ENCODE peak calls at places on chromosomes 12 and 14, in six cellular contexts. One of them, this sample, is unnamed.

GRCh38 chr14:95240859-95241813 is 78.6 kb downstream of the CLMN start:
- DNase-seq in upper lobe of right lung: no peak
- DNase-seq in astrocyte of the spinal cord: no peak
- DNase-seq in colonic mucosa: no peak
- DNase-seq in AG04450: no peak
- DNase-seq in fibroblast of the aortic adventitia: no peak
- DNase-seq in this sample: no peak

GRCh38 chr14:38824691-38825090 is 278.3 kb downstream of the SEC23A start:
- DNase-seq in upper lobe of right lung: no peak
- DNase-seq in astrocyte of the spinal cord: no peak
- DNase-seq in colonic mucosa: no peak
- DNase-seq in AG04450: no peak
- DNase-seq in fibroblast of the aortic adventitia: no peak
- DNase-seq in this sample: no peak

GRCh38 chr12:93033948-93034347 is 104.9 kb upstream of the EEA1 start:
- DNase-seq in upper lobe of right lung: no peak
- DNase-seq in astrocyte of the spinal cord: no peak
- DNase-seq in colonic mucosa: no peak
- DNase-seq in AG04450: no peak
- DNase-seq in fibroblast of the aortic adventitia: no peak
- DNase-seq in this sample: no peak

GRCh38 chr12:50110127-50110761 is 1.8 kb upstream of the COX14 start:
- DNase-seq in upper lobe of right lung: peak
- DNase-seq in astrocyte of the spinal cord: no peak
- DNase-seq in colonic mucosa: peak
- DNase-seq in AG04450: no peak
- DNase-seq in fibroblast of the aortic adventitia: no peak
- DNase-seq in this sample: no peak

GRCh38 chr14:95011449-95012020 is 145.8 kb downstream of the DICER1 start:
- DNase-seq in upper lobe of right lung: no peak
- DNase-seq in astrocyte of the spinal cord: no peak
- DNase-seq in colonic mucosa: no peak
- DNase-seq in AG04450: no peak
- DNase-seq in fibroblast of the aortic adventitia: no peak
- DNase-seq in this sample: peak

GRCh38 chr12:124927325-124928094 is 13.1 kb upstream of the UBC start:
- DNase-seq in upper lobe of right lung: peak
- DNase-seq in astrocyte of the spinal cord: peak
- DNase-seq in colonic mucosa: peak
- DNase-seq in AG04450: no peak
- DNase-seq in fibroblast of the aortic adventitia: peak
- DNase-seq in this sample: peak

GRCh38 chr14:80959448-80960006 is 4.1 kb downstream of the TSHR start:
- DNase-seq in upper lobe of right lung: no peak
- DNase-seq in astrocyte of the spinal cord: no peak
- DNase-seq in colonic mucosa: peak
- DNase-seq in AG04450: no peak
- DNase-seq in fibroblast of the aortic adventitia: no peak
- DNase-seq in this sample: no peak

GRCh38 chr12:79662046-79662811 is 28.5 kb downstream of the PAWR start:
- DNase-seq in upper lobe of right lung: no peak
- DNase-seq in astrocyte of the spinal cord: no peak
- DNase-seq in colonic mucosa: no peak
- DNase-seq in AG04450: no peak
- DNase-seq in fibroblast of the aortic adventitia: no peak
- DNase-seq in this sample: no peak

GRCh38 chr14:87131879-87132278 is 861.1 kb downstream of the GALC start:
- DNase-seq in upper lobe of right lung: no peak
- DNase-seq in astrocyte of the spinal cord: peak
- DNase-seq in colonic mucosa: no peak
- DNase-seq in AG04450: no peak
- DNase-seq in fibroblast of the aortic adventitia: peak
- DNase-seq in this sample: no peak

GRCh38 chr14:49954171-49954631 is 61.3 kb downstream of the ARF6 start:
- DNase-seq in upper lobe of right lung: no peak
- DNase-seq in astrocyte of the spinal cord: no peak
- DNase-seq in colonic mucosa: no peak
- DNase-seq in AG04450: no peak
- DNase-seq in fibroblast of the aortic adventitia: peak
- DNase-seq in this sample: no peak

GRCh38 chr14:68682166-68683103 is 110.4 kb downstream of the ZFP36L1 start:
- DNase-seq in upper lobe of right lung: peak
- DNase-seq in astrocyte of the spinal cord: peak
- DNase-seq in colonic mucosa: peak
- DNase-seq in AG04450: peak
- DNase-seq in fibroblast of the aortic adventitia: peak
- DNase-seq in this sample: no peak

GRCh38 chr12:76719171-76719631 is 44.7 kb upstream of the ZDHHC17 start:
- DNase-seq in upper lobe of right lung: no peak
- DNase-seq in astrocyte of the spinal cord: no peak
- DNase-seq in colonic mucosa: no peak
- DNase-seq in AG04450: no peak
- DNase-seq in fibroblast of the aortic adventitia: peak
- DNase-seq in this sample: no peak

GRCh38 chr14:101965145-101965531 is 765 bp downstream of the DYNC1H1 start:
- DNase-seq in upper lobe of right lung: peak
- DNase-seq in astrocyte of the spinal cord: peak
- DNase-seq in colonic mucosa: peak
- DNase-seq in AG04450: no peak
- DNase-seq in fibroblast of the aortic adventitia: peak
- DNase-seq in this sample: peak

GRCh38 chr12:116261525-116262100 is 15.9 kb downstream of the MED13L start:
- DNase-seq in upper lobe of right lung: no peak
- DNase-seq in astrocyte of the spinal cord: no peak
- DNase-seq in colonic mucosa: no peak
- DNase-seq in AG04450: no peak
- DNase-seq in fibroblast of the aortic adventitia: no peak
- DNase-seq in this sample: no peak

GRCh38 chr14:100190126-100190525 is 30.7 kb upstream of the DEGS2 start:
- DNase-seq in upper lobe of right lung: no peak
- DNase-seq in astrocyte of the spinal cord: no peak
- DNase-seq in colonic mucosa: no peak
- DNase-seq in AG04450: no peak
- DNase-seq in fibroblast of the aortic adventitia: no peak
- DNase-seq in this sample: no peak

GRCh38 chr12:121942145-121942718 is 23.8 kb downstream of the CFAP251 start:
- DNase-seq in upper lobe of right lung: no peak
- DNase-seq in astrocyte of the spinal cord: peak
- DNase-seq in colonic mucosa: no peak
- DNase-seq in AG04450: peak
- DNase-seq in fibroblast of the aortic adventitia: peak
- DNase-seq in this sample: no peak

GRCh38 chr12:73902270-73902669 is 635.4 kb upstream of the ATXN7L3B start:
- DNase-seq in upper lobe of right lung: no peak
- DNase-seq in astrocyte of the spinal cord: no peak
- DNase-seq in colonic mucosa: no peak
- DNase-seq in AG04450: no peak
- DNase-seq in fibroblast of the aortic adventitia: no peak
- DNase-seq in this sample: no peak

GRCh38 chr14:23321572-23322547 is 603 bp downstream of the PABPN1 start:
- DNase-seq in upper lobe of right lung: peak
- DNase-seq in astrocyte of the spinal cord: peak
- DNase-seq in colonic mucosa: peak
- DNase-seq in AG04450: no peak
- DNase-seq in fibroblast of the aortic adventitia: peak
- DNase-seq in this sample: no peak

GRCh38 chr12:123064356-123064755 is 83.9 kb downstream of the ARL6IP4 start:
- DNase-seq in upper lobe of right lung: no peak
- DNase-seq in astrocyte of the spinal cord: no peak
- DNase-seq in colonic mucosa: peak
- DNase-seq in AG04450: no peak
- DNase-seq in fibroblast of the aortic adventitia: no peak
- DNase-seq in this sample: no peak

GRCh38 chr12:1104088-1104800 is 113.2 kb downstream of the ERC1 start:
- DNase-seq in upper lobe of right lung: no peak
- DNase-seq in astrocyte of the spinal cord: no peak
- DNase-seq in colonic mucosa: no peak
- DNase-seq in AG04450: no peak
- DNase-seq in fibroblast of the aortic adventitia: no peak
- DNase-seq in this sample: no peak

GRCh38 chr14:40386433-40386832 is 954.2 kb upstream of the FBXO33 start:
- DNase-seq in upper lobe of right lung: no peak
- DNase-seq in astrocyte of the spinal cord: no peak
- DNase-seq in colonic mucosa: no peak
- DNase-seq in AG04450: no peak
- DNase-seq in fibroblast of the aortic adventitia: no peak
- DNase-seq in this sample: no peak

GRCh38 chr12:128365831-128366231 is 98.9 kb downstream of the TMEM132C start:
- DNase-seq in upper lobe of right lung: no peak
- DNase-seq in astrocyte of the spinal cord: no peak
- DNase-seq in colonic mucosa: no peak
- DNase-seq in AG04450: no peak
- DNase-seq in fibroblast of the aortic adventitia: no peak
- DNase-seq in this sample: no peak
- H3K4me3 ChIP-seq in upper lobe of right lung: peak
- H3K4me3 ChIP-seq in astrocyte of the spinal cord: no peak
- H3K4me3 ChIP-seq in colonic mucosa: no peak
- H3K4me3 ChIP-seq in AG04450: no peak
- H3K4me3 ChIP-seq in fibroblast of the aortic adventitia: no peak
- H3K4me3 ChIP-seq in this sample: peak

DNA sequence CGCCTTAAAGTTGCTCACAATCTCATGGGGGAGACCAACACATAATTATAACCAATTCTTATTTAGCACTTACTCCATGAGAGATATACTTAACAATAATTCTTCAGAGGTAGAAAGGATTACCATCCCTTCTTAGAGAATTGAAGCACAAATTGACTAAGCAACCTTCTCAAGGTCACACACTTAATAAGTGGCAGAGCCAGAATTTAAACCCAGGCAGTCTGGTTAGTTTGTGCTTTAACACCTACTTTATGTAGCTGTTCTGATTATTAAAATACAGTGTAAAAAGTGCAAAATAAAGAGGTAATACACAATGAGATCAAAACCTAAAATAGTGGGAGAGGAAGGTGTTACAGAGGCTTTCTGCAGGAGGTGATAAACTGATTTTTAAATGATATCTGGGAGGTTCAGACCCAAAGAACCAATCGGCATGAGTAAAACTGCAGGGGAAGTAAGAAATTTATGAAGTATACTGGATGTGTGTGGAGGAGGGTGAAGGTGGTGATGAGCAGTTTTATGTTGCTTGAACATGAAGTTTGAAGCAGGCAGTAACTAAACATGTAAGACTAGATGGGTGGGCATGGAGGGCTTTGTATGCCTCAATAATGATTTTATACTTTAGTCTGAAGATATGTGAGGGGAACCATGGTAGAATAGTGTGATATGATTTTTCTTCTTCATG is 5.7 kb downstream of the ZBTB1 start:
- DNase-seq in upper lobe of right lung: no peak
- DNase-seq in astrocyte of the spinal cord: no peak
- DNase-seq in colonic mucosa: no peak
- DNase-seq in AG04450: no peak
- DNase-seq in fibroblast of the aortic adventitia: no peak
- DNase-seq in this sample: no peak
- H3K4me3 ChIP-seq in upper lobe of right lung: no peak
- H3K4me3 ChIP-seq in astrocyte of the spinal cord: no peak
- H3K4me3 ChIP-seq in colonic mucosa: no peak
- H3K4me3 ChIP-seq in AG04450: no peak
- H3K4me3 ChIP-seq in fibroblast of the aortic adventitia: no peak
- H3K4me3 ChIP-seq in this sample: no peak

DNA sequence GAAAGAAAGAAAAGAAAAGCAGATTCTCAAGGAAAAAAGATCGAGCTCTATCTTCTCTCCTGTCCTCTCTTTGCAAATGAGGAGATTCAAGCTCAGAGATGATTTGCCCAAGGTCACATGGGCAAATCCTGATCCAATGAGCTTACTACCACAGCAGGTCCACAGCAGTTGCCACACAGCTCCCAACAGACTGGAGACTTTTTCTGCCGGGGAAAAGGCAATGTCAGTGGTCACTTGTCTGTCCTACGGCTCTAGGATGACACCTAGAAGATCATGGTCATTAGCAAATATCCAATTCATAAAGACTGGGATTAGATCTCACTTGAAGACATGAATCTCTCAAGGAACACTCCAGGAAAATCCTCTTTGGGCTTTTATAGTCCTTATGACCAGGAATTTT is 58.8 kb downstream of the TTC7B start:
- DNase-seq in upper lobe of right lung: no peak
- DNase-seq in astrocyte of the spinal cord: no peak
- DNase-seq in colonic mucosa: no peak
- DNase-seq in AG04450: no peak
- DNase-seq in fibroblast of the aortic adventitia: no peak
- DNase-seq in this sample: peak
- H3K4me3 ChIP-seq in upper lobe of right lung: peak
- H3K4me3 ChIP-seq in astrocyte of the spinal cord: no peak
- H3K4me3 ChIP-seq in colonic mucosa: peak
- H3K4me3 ChIP-seq in AG04450: no peak
- H3K4me3 ChIP-seq in fibroblast of the aortic adventitia: no peak
- H3K4me3 ChIP-seq in this sample: peak

GRCh38 chr12:111034148-111034910 is 114.0 kb upstream of the MYL2 start:
- DNase-seq in upper lobe of right lung: no peak
- DNase-seq in astrocyte of the spinal cord: no peak
- DNase-seq in colonic mucosa: no peak
- DNase-seq in AG04450: no peak
- DNase-seq in fibroblast of the aortic adventitia: no peak
- DNase-seq in this sample: no peak

GRCh38 chr12:111031956-111032919 is 111.9 kb upstream of the MYL2 start:
- DNase-seq in upper lobe of right lung: no peak
- DNase-seq in astrocyte of the spinal cord: no peak
- DNase-seq in colonic mucosa: no peak
- DNase-seq in AG04450: no peak
- DNase-seq in fibroblast of the aortic adventitia: no peak
- DNase-seq in this sample: no peak

GRCh38 chr12:111034911-111035577 is 114.7 kb upstream of the MYL2 start:
- DNase-seq in upper lobe of right lung: no peak
- DNase-seq in astrocyte of the spinal cord: no peak
- DNase-seq in colonic mucosa: no peak
- DNase-seq in AG04450: no peak
- DNase-seq in fibroblast of the aortic adventitia: no peak
- DNase-seq in this sample: no peak

GRCh38 chr12:111035578-111036301 is 115.4 kb upstream of the MYL2 start:
- DNase-seq in upper lobe of right lung: no peak
- DNase-seq in astrocyte of the spinal cord: no peak
- DNase-seq in colonic mucosa: no peak
- DNase-seq in AG04450: no peak
- DNase-seq in fibroblast of the aortic adventitia: no peak
- DNase-seq in this sample: no peak

DNA sequence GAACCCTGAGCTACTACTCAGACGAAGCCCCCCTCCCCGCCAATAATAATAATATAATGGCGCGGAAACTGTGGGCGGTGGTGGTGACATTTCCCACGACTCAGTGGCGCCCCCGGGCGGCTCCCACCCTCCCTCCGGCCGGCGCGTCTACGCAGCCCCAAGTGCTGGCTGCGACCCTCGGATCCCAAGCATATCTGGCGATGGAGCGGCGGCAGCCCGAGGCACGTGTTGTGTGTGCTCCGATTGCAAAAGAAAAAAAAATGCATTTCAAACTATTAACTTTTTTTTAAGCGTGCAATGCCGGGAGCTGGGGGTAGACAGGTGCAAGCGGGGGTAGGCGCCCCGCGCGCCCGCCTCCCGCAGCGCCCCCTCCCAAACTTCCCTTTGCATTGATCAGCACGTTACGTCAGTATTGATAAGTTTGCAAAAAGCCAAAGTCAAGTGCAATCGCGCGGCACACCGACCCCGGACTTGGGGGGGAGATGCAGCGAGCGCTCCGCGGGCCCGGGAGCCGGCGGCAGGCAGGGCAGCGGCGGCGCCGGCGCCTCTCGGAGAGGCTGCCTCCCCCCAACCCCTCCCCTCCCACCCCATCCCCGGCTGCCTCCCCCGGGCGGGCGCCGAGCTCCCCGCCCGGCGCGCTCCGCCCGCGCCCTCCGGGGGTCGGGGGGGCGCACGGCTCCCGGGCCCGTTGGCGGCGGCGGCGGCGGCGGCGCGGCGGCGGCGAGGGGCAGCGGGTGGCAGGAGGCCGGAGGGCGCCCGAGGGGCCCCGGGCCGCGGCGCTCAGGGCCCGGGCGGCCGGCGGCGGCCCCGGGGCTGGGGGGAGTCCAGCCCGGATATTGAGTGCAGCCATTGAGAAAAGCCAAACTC is 113.1 kb upstream of the MYL2 start:
- DNase-seq in upper lobe of right lung: no peak
- DNase-seq in astrocyte of the spinal cord: no peak
- DNase-seq in colonic mucosa: no peak
- DNase-seq in AG04450: no peak
- DNase-seq in fibroblast of the aortic adventitia: no peak
- DNase-seq in this sample: no peak
- H3K4me3 ChIP-seq in upper lobe of right lung: no peak
- H3K4me3 ChIP-seq in astrocyte of the spinal cord: no peak
- H3K4me3 ChIP-seq in colonic mucosa: no peak
- H3K4me3 ChIP-seq in AG04450: no peak
- H3K4me3 ChIP-seq in fibroblast of the aortic adventitia: no peak
- H3K4me3 ChIP-seq in this sample: peak

This sample was measured in esophagus muscularis mucosa.